ENCODE peak calls at places on chromosomes 13 and 19, in nine cellular contexts. D is nephron progenitor cell, P is ovary, M is brain microvascular endothelial cell, W is GM13976, X is astrocyte, E is dorsolateral prefrontal cortex, O is AG09319, H is choroid plexus epithelial cell. A is an unnamed sample.

GRCh38 chr19:48830088-48830487 is 6.2 kb downstream of the HSD17B14 start:
- DNase-seq in H (no peak), P (no peak), X (no peak), M (no peak), E (no peak), W (no peak), O (no peak), D (no peak), A (no peak)

GRCh38 chr19:38898788-38899446 is 501 bp downstream of the SIRT2 start:
- DNase-seq in M (peak), E (peak), P (no peak), H (peak), X (peak), W (no peak), O (no peak), D (peak), A (no peak)

GRCh38 chr13:50152655-50153309 is 137.5 kb downstream of the KCNRG start:
- DNase-seq in X (no peak), O (no peak), E (no peak), W (peak), H (no peak), P (no peak), D (no peak), M (no peak), A (no peak)

GRCh38 chr19:7894612-7895309 is 6.5 kb downstream of the LRRC8E start:
- DNase-seq in X (no peak), H (no peak), M (no peak), O (no peak), D (no peak), E (no peak), P (no peak), W (no peak), A (no peak)

GRCh38 chr13:60590775-60591174 is 193.8 kb downstream of the TDRD3 start:
- DNase-seq in O (no peak), E (no peak), W (no peak), M (no peak), H (no peak), X (peak), D (no peak), P (no peak), A (no peak)

GRCh38 chr19:33431986-33432385 is 58.5 kb downstream of the CEBPG start:
- DNase-seq in H (no peak), M (no peak), E (no peak), D (no peak), P (no peak), O (no peak), X (no peak), W (no peak), A (no peak)

GRCh38 chr13:27117947-27118346 is 53.7 kb downstream of the USP12 start:
- DNase-seq in P (no peak), M (no peak), E (no peak), H (no peak), O (no peak), D (no peak), W (no peak), X (no peak), A (no peak)

GRCh38 chr13:76161143-76161542 is 525.0 kb downstream of the LMO7 start:
- DNase-seq in M (no peak), X (no peak), H (no peak), P (no peak), D (no peak), E (no peak), W (no peak), O (no peak), A (no peak)

GRCh38 chr19:10593820-10594637 is 6.9 kb upstream of the AP1M2 start:
- DNase-seq in D (no peak), H (peak), O (no peak), X (no peak), P (peak), E (peak), M (no peak), W (peak), A (peak)

GRCh38 chr13:94312511-94313191 is 166.8 kb downstream of the DCT start:
- DNase-seq in W (peak), O (no peak), D (peak), P (no peak), H (peak), E (no peak), M (no peak), X (no peak), A (peak)

GRCh38 chr13:67408823-67409222 is 178.7 kb upstream of the PCDH9 start:
- DNase-seq in M (no peak), P (no peak), O (no peak), D (no peak), E (no peak), W (no peak), H (peak), X (no peak), A (no peak)

GRCh38 chr13:100235311-100235901 is 146.5 kb downstream of the PCCA start:
- DNase-seq in X (peak), M (peak), D (peak), W (peak), E (no peak), P (no peak), H (peak), O (peak), A (no peak)

GRCh38 chr13:60584976-60585375 is 188.0 kb downstream of the TDRD3 start:
- DNase-seq in M (peak), X (peak), D (peak), H (peak), O (no peak), E (no peak), W (no peak), P (no peak), A (no peak)

GRCh38 chr19:54337858-54338230 is 1.1 kb downstream of the LILRA4 start:
- DNase-seq in X (no peak), O (no peak), M (no peak), E (no peak), P (no peak), D (no peak), W (no peak), H (no peak), A (no peak)

GRCh38 chr13:34349091-34349722 is 531.3 kb downstream of the RFC3 start:
- DNase-seq in P (no peak), W (no peak), M (peak), O (peak), X (peak), H (peak), D (no peak), E (no peak), A (no peak)

GRCh38 chr19:7748756-7749155 is 1.4 kb upstream of the CD209 start:
- DNase-seq in W (no peak), D (no peak), X (no peak), M (no peak), P (no peak), E (no peak), O (no peak), H (peak), A (no peak)

GRCh38 chr19:48175578-48175977 is 5.1 kb downstream of the ZSWIM9 start:
- DNase-seq in W (no peak), P (no peak), X (no peak), E (no peak), H (no peak), D (no peak), M (no peak), O (no peak), A (no peak)

GRCh38 chr19:52007436-52007804 is 591 bp downstream of the ZNF615 start:
- DNase-seq in D (peak), X (no peak), M (no peak), W (no peak), E (no peak), O (no peak), P (no peak), H (peak), A (no peak)

GRCh38 chr19:29672319-29672932 is 7.2 kb downstream of the PLEKHF1 start:
- DNase-seq in M (no peak), E (no peak), O (no peak), D (no peak), H (no peak), P (no peak), W (no peak), X (no peak), A (no peak)

GRCh38 chr19:35937345-35938281 is 1.4 kb downstream of the LRFN3 start:
- DNase-seq in W (no peak), M (no peak), D (no peak), P (no peak), X (no peak), O (no peak), H (no peak), E (no peak), A (no peak)

GRCh38 chr19:16095071-16095571 is 16.6 kb upstream of the RAB8A start:
- DNase-seq in W (no peak), D (no peak), X (no peak), P (no peak), O (no peak), E (no peak), H (no peak), M (no peak), A (no peak)

GRCh38 chr13:69857188-69857821 is 250.3 kb upstream of the ATXN8OS start:
- DNase-seq in P (no peak), D (peak), M (no peak), O (no peak), E (no peak), H (peak), W (no peak), X (peak), A (peak)

GRCh38 chr13:35978607-35979316 is 152.4 kb downstream of the DCLK1 start:
- DNase-seq in M (peak), X (peak), P (no peak), D (peak), O (no peak), H (peak), W (peak), E (no peak), A (no peak)

GRCh38 chr19:27676877-27677276 is 1536.1 kb downstream of the UQCRFS1 start:
- DNase-seq in W (no peak), X (no peak), P (no peak), H (no peak), O (no peak), M (no peak), D (no peak), E (no peak), A (no peak)

GRCh38 chr13:50226515-50227147 is 211.4 kb downstream of the KCNRG start:
- DNase-seq in E (no peak), W (peak), P (no peak), H (no peak), O (no peak), M (no peak), D (no peak), X (no peak), A (no peak)

GRCh38 chr13:34913040-34913439 is 29.0 kb upstream of the NBEA start:
- DNase-seq in W (no peak), M (peak), E (no peak), D (peak), P (no peak), O (no peak), X (no peak), H (peak), A (no peak)

GRCh38 chr19:47696635-47697034 is 16.6 kb upstream of the EHD2 start:
- DNase-seq in O (no peak), W (no peak), E (no peak), M (no peak), X (no peak), P (no peak), H (no peak), D (no peak), A (no peak)

GRCh38 chr13:25249001-25249543 is 38.2 kb downstream of the MTMR6 start:
- DNase-seq in P (no peak), W (peak), X (peak), H (peak), D (no peak), M (peak), O (peak), E (peak), A (no peak)

GRCh38 chr19:5578094-5578846 is 10.5 kb upstream of the TINCR start:
- DNase-seq in P (peak), H (peak), X (no peak), W (peak), O (peak), M (peak), D (peak), E (peak), A (peak)

GRCh38 chr19:9673912-9674668 is 810 bp downstream of the ZNF562 start:
- DNase-seq in W (no peak), O (no peak), M (no peak), H (peak), D (no peak), P (no peak), E (no peak), X (peak), A (peak)

GRCh38 chr19:45352471-45352870 is 11.9 kb downstream of the KLC3 start:
- DNase-seq in H (no peak), O (no peak), E (no peak), P (no peak), M (no peak), D (no peak), W (no peak), X (no peak), A (no peak)

GRCh38 chr13:40390290-40391008 is 276.0 kb downstream of the FOXO1 start:
- DNase-seq in E (no peak), O (no peak), W (no peak), M (no peak), P (no peak), H (no peak), X (no peak), D (no peak), A (no peak)
- TF ChIP-seq CTCF in E (no peak), O (no peak), W (no peak), M (no peak), P (no peak), H (no peak), X (no peak), D (no peak), A (peak)

DNA sequence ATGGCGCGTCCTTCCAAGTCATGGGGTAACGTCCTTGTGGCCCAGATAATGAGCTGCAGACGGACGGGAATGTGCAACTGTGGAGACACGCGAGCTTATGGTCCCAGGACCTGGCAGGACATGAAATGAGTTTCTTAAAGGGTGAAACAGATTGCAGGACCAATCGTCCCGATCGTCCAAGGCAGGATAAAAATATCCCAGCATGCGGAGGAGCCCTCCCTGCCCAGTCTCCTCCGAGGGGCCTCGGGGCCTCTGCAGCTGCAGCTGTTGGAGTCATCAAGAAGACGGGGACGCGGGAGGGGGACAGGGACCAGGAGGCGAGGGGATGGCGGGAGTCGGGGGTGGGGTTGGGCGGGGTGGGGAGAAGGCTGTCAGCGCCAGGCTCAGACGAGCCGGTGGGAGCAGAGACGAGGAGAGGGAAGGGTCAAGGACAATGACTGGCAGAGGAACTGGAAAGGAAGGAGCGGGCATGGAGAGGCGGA is 14.4 kb upstream of the GARIN5A start:
- DNase-seq in O (no peak), X (no peak), H (no peak), W (no peak), E (no peak), D (no peak), P (no peak), M (no peak), A (no peak)
- TF ChIP-seq CTCF in O (no peak), X (no peak), H (no peak), W (no peak), E (no peak), D (no peak), P (no peak), M (no peak), A (no peak)

GRCh38 chr13:19606152-19606551 is 27.3 kb upstream of the MPHOSPH8 start:
- DNase-seq in H (no peak), X (no peak), M (no peak), E (no peak), O (no peak), P (no peak), D (no peak), W (no peak), A (no peak)

GRCh38 chr13:19605161-19605955 is 28.1 kb upstream of the MPHOSPH8 start:
- DNase-seq in O (no peak), E (no peak), P (no peak), H (no peak), M (no peak), W (no peak), X (peak), D (no peak), A (no peak)

GRCh38 chr13:19604306-19604705 is 29.2 kb upstream of the MPHOSPH8 start:
- DNase-seq in P (no peak), W (no peak), O (no peak), D (no peak), M (no peak), H (no peak), X (no peak), E (no peak), A (no peak)

GRCh38 chr13:19597523-19597922 is 35.9 kb upstream of the MPHOSPH8 start:
- DNase-seq in H (peak), E (no peak), X (peak), D (no peak), W (no peak), O (no peak), P (no peak), M (peak), A (no peak)

DNA sequence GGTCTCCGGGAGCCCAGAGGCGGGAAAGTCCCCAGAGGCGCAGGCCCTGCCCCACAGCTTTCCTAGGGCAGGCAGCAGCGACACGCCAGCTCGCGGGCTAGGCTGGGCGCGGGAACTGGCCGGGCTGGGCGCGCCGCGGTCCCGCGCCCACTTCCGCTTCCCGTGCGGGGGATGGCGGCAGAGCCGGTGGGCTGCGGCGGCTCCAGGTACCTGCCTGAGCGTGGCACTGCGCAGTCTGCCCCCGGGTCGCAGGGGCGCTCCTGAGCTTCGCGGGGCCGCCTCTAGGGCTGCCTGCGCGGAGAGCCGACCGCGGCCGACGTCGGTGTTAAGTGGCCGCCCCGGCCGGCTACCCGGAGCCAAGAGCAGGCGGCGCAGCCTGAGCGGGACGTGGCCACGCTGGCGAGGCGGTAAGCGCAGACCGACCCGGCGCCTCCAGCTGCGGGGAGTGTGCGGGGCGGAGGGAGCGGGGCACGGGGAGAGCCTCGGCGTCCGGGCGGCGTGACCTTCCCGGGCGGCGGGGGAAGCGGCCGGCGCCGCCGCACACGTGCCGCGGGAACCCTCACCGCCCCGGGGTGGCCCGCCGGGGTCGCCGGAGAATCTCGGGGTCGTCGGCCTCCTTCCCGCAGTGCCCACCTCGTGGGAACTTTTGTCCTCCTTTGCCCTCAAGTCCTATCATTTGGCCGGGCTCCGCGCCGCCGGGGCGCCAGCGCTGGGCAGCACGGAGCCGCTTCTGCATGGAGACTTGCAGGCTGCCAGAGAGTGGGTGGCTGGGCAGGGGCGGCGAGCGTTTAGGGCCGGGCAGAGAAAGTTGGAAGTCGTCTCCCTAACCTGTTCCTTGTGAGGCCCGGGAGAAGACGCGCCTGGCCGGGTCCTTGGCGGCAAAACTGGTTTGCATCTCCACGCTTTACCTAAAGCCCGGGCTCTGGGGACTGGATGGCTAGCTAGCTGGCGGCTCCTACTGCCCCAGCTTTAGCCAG is 31.4 kb upstream of the MPHOSPH8 start:
- DNase-seq in M (no peak), P (peak), O (no peak), X (peak), H (peak), E (no peak), D (peak), W (peak), A (peak)
- TF ChIP-seq CTCF in M (no peak), P (no peak), O (no peak), X (no peak), H (no peak), E (no peak), D (no peak), W (peak), A (peak)

GRCh38 chr13:44989941-44990340 is 603 bp downstream of the GPALPP1 start:
- DNase-seq in W (peak), X (no peak), E (no peak), P (no peak), O (no peak), H (no peak), D (no peak), M (no peak), A (no peak)

GRCh38 chr13:44989071-44989889 is at the start of the genes GPALPP1 and NUFIP1:
- DNase-seq in P (peak), E (peak), M (peak), W (peak), X (peak), D (peak), H (peak), O (peak), A (peak)
- TF ChIP-seq CTCF in P (no peak), E (no peak), M (peak), W (no peak), X (peak), D (no peak), H (peak), O (no peak), A (no peak)

A was measured in GM06990.